ENCODE peak calls at places on chromosomes 6 and 20, in five cellular contexts. Y is mammary epithelial cell; K is stomach; X is HCT116; F is CD8-positive, alpha-beta T cell. C is an unnamed sample.
A peak's percentile ranks its signal among the peaks of the same experiment; 100 is the strongest.

GRCh38 chr6:119040636-119041035 is 37.8 kb downstream of the FAM184A start:
- DNase-seq in F (no peak), X (no peak), Y (no peak), K (no peak), C (no peak)

GRCh38 chr20:1360094-1360493 is 31.2 kb upstream of the SDCBP2 start:
- DNase-seq in Y (no peak), K (no peak), X (no peak), F (no peak), C (no peak)

GRCh38 chr20:25447671-25448070 is 40.2 kb downstream of the GINS1 start:
- DNase-seq in Y (no peak), K (no peak), F (no peak), X (no peak), C (no peak)

GRCh38 chr20:1792274-1792673 is 102.9 kb upstream of the SIRPA start:
- DNase-seq in F (no peak), K (no peak), Y (peak; percentile 70), X (no peak), C (no peak)

GRCh38 chr6:13383280-13384163 is 55.2 kb upstream of the TBC1D7 start:
- DNase-seq in K (no peak), F (no peak), X (no peak), Y (peak; percentile 69), C (no peak)

GRCh38 chr6:76026101-76026500 is 46.4 kb downstream of the IMPG1 start:
- DNase-seq in F (no peak), Y (peak; percentile 18), X (no peak), K (no peak), C (peak; percentile 13)

GRCh38 chr6:35294308-35294945 is 3.2 kb upstream of the DEF6 start:
- DNase-seq in K (peak; percentile 56), F (peak; percentile 34), X (peak; percentile 23), Y (peak; percentile 34), C (peak; percentile 67)

GRCh38 chr6:31441368-31442267 is 38.2 kb downstream of the MICA start:
- DNase-seq in Y (peak; percentile 32), F (peak; percentile 80), X (no peak), K (peak; percentile 89), C (peak; percentile 41)

GRCh38 chr20:38764563-38765355 is 16.5 kb downstream of the ACTR5 start:
- DNase-seq in Y (peak; percentile 90), X (peak; percentile 87), K (peak; percentile 60), F (no peak), C (peak; percentile 95)

GRCh38 chr6:39898625-39899024 is 35.6 kb downstream of the MOCS1 start:
- DNase-seq in K (no peak), Y (no peak), F (no peak), X (no peak), C (no peak)

GRCh38 chr20:50120935-50121693 is 8.2 kb upstream of the UBE2V1 start:
- DNase-seq in F (peak; percentile 56), K (peak; percentile 73), Y (no peak), X (peak; percentile 56), C (peak; percentile 52)

GRCh38 chr6:151379933-151380847 is 11.2 kb downstream of the ZBTB2 start:
- DNase-seq in X (no peak), K (no peak), F (no peak), Y (no peak), C (no peak)

GRCh38 chr6:76852776-76853175 is 610.5 kb downstream of the HTR1B start:
- DNase-seq in X (no peak), F (no peak), Y (no peak), K (no peak), C (peak; percentile 8)

GRCh38 chr6:137277971-137278602 is 58.9 kb upstream of the IFNGR1 start:
- DNase-seq in X (peak; percentile 32), Y (peak; percentile 68), F (no peak), K (no peak), C (peak; percentile 90)

GRCh38 chr6:124823240-124824105 is 138.8 kb upstream of the RNF217 start:
- DNase-seq in X (no peak), Y (no peak), F (no peak), K (no peak), C (no peak)

GRCh38 chr20:23609486-23610109 is 3.9 kb upstream of the CST9 start:
- DNase-seq in X (no peak), Y (no peak), F (no peak), K (no peak), C (no peak)

GRCh38 chr6:75735491-75736186 is 13.4 kb upstream of the MYO6 start:
- DNase-seq in K (no peak), X (peak; percentile 63), F (no peak), Y (no peak), C (peak; percentile 43)

GRCh38 chr20:41418031-41418430 is 51.4 kb upstream of the EMILIN3 start:
- DNase-seq in X (no peak), Y (no peak), F (no peak), K (no peak), C (no peak)
- TF ChIP-seq CTCF in X (no peak), Y (no peak), F (no peak), K (no peak), C (no peak)

DNA sequence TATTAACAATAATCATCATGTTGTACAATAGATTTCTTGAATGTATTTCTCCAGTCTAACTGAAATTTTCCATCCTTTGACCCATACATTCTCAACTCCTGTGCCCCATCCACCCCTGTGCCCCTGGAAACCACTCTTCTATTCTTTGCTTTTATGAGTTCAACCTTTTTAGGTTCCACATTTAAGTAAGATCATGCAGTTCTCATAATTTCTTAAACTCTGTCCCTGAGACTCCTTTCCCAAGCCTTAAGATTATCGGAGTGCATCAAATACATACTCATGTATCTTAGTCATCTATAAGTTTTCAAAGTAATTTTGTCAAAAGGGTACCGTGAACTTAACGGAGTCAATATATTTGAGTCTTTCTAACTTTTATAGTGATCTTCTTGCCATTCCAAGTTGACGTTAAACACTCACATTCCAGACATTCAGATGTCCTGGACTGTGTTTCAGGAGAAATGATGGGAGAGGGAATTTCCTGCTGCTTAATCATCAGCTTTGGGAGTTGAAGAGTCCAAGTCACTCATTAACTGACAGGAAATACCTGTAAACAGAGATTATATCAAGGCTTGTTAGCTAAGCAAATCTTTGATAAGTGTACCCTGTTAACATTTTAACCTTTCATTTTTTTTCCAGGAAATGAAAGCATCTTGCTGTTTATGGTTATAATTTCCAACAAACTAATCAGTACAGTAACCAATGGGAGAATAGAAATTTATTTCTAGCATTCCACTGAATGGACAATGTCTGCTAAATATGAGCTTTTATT is 73.3 kb downstream of the ADGRG6 start:
- DNase-seq in Y (peak; percentile 74), X (peak; percentile 85), K (no peak), F (no peak), C (peak; percentile 67)
- H3K4me3 ChIP-seq in Y (no peak overlapping the region), X (peak overlapping the region; percentile 37), K (no peak overlapping the region), F (no peak overlapping the region), C (no peak overlapping the region)

GRCh38 chr6:44617416-44617815 is 229.9 kb downstream of the CDC5L start:
- DNase-seq in Y (no peak), X (no peak), K (no peak), F (no peak), C (no peak)
- TF ChIP-seq CTCF in Y (no peak), X (no peak), K (no peak), F (no peak), C (no peak)

GRCh38 chr6:2381872-2382661 is 136.7 kb upstream of the GMDS start:
- DNase-seq in F (no peak), X (no peak), Y (no peak), K (peak; percentile 55), C (no peak)

GRCh38 chr6:2378891-2379652 is 133.7 kb upstream of the GMDS start:
- DNase-seq in K (no peak), Y (peak; percentile 85), F (no peak), X (peak; percentile 31), C (peak; percentile 78)

GRCh38 chr6:2375443-2375842 is 130.0 kb upstream of the GMDS start:
- DNase-seq in X (no peak), Y (no peak), F (no peak), K (no peak), C (no peak)

GRCh38 chr6:2378046-2378657 is 132.7 kb upstream of the GMDS start:
- DNase-seq in Y (peak; percentile 15), K (no peak), X (no peak), F (no peak), C (no peak)

GRCh38 chr6:2376429-2377355 is 131.3 kb upstream of the GMDS start:
- DNase-seq in X (peak; percentile 65), K (no peak), F (no peak), Y (peak; percentile 82), C (peak; percentile 89)
- H3K4me3 ChIP-seq in X (peak overlapping the region; percentile 7), K (no peak overlapping the region), F (no peak overlapping the region), Y (no peak overlapping the region), C (no peak overlapping the region)

GRCh38 chr6:6332873-6333272 is 12.4 kb upstream of the F13A1 start:
- DNase-seq in K (no peak), F (no peak), Y (no peak), X (no peak), C (no peak)
- TF ChIP-seq CTCF in K (no peak), F (no peak), Y (no peak), X (no peak), C (no peak)

GRCh38 chr20:53993310-53993709 is 77.1 kb downstream of the BCAS1 start:
- DNase-seq in F (no peak), X (no peak), K (no peak), Y (no peak), C (no peak)

GRCh38 chr20:53996584-53997486 is 73.6 kb downstream of the BCAS1 start:
- DNase-seq in K (no peak), Y (no peak), X (no peak), F (no peak), C (no peak)

GRCh38 chr20:53995949-53996348 is 74.4 kb downstream of the BCAS1 start:
- DNase-seq in X (no peak), F (no peak), K (no peak), Y (no peak), C (no peak)

GRCh38 chr20:53990768-53991472 is 79.5 kb downstream of the BCAS1 start:
- DNase-seq in F (no peak), X (no peak), Y (no peak), K (no peak), C (no peak)

DNA sequence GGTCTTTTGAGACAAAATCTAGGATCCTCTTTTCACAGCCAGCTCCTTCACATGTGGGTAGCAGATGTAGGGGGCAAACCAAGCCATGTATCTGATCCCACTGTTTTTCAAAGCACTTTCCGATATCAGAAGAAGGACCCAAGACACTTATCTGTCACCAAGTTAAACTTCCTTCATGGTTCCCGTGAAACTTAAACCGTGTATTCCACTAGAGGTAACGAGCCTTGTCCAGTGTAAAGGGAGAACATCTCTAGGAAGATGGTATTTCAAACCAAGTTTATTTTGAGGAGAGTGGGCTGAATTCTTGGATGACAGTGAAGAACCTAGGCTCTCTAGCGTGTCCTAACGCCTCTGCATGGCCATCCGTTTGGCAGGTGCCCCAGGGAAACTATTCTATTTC is 76.3 kb downstream of the BCAS1 start:
- DNase-seq in X (no peak), Y (no peak), K (no peak), F (no peak), C (no peak)
- H3K4me3 ChIP-seq in X (no peak overlapping the region), Y (no peak overlapping the region), K (no peak overlapping the region), F (no peak overlapping the region), C (no peak overlapping the region)

C was measured in foreskin fibroblast.